ENCODE peak calls at places on chromosome 18, in eight cellular contexts. One of them, this sample, is unnamed.

GRCh38 chr18:72637319-72638113 is 93.4 kb upstream of the CBLN2 start:
- DNase-seq in right lobe of liver: no peak
- DNase-seq in lower lobe of right lung: no peak
- DNase-seq in WTC11: no peak
- DNase-seq in CD8-positive, alpha-beta T cell: no peak
- DNase-seq in RWPE1: no peak
- DNase-seq in GM20000: no peak
- DNase-seq in GM06990: no peak
- DNase-seq in this sample: no peak

GRCh38 chr18:8685141-8685913 is 20.0 kb upstream of the MTCL1 start:
- DNase-seq in right lobe of liver: no peak
- DNase-seq in CD8-positive, alpha-beta T cell: no peak
- DNase-seq in GM06990: no peak
- DNase-seq in lower lobe of right lung: no peak
- DNase-seq in RWPE1: peak; percentile 92
- DNase-seq in WTC11: no peak
- DNase-seq in GM20000: no peak
- DNase-seq in this sample: no peak

GRCh38 chr18:68480196-68480595 is 234.7 kb downstream of the TMX3 start:
- DNase-seq in RWPE1: no peak
- DNase-seq in right lobe of liver: no peak
- DNase-seq in CD8-positive, alpha-beta T cell: no peak
- DNase-seq in lower lobe of right lung: no peak
- DNase-seq in GM06990: no peak
- DNase-seq in GM20000: no peak
- DNase-seq in WTC11: no peak
- DNase-seq in this sample: no peak

GRCh38 chr18:46152436-46152807 is 48.2 kb downstream of the HAUS1 start:
- DNase-seq in right lobe of liver: no peak
- DNase-seq in RWPE1: peak; percentile 20
- DNase-seq in GM20000: no peak
- DNase-seq in GM06990: no peak
- DNase-seq in WTC11: no peak
- DNase-seq in lower lobe of right lung: peak; percentile 53
- DNase-seq in CD8-positive, alpha-beta T cell: no peak
- DNase-seq in this sample: no peak

GRCh38 chr18:5463836-5464235 is 80.0 kb downstream of the EPB41L3 start:
- DNase-seq in lower lobe of right lung: no peak
- DNase-seq in CD8-positive, alpha-beta T cell: no peak
- DNase-seq in right lobe of liver: no peak
- DNase-seq in RWPE1: no peak
- DNase-seq in WTC11: no peak
- DNase-seq in GM06990: no peak
- DNase-seq in GM20000: no peak
- DNase-seq in this sample: no peak

GRCh38 chr18:78561757-78562445 is 417.7 kb upstream of the SALL3 start:
- DNase-seq in WTC11: no peak
- DNase-seq in GM20000: no peak
- DNase-seq in RWPE1: no peak
- DNase-seq in CD8-positive, alpha-beta T cell: no peak
- DNase-seq in right lobe of liver: no peak
- DNase-seq in GM06990: no peak
- DNase-seq in lower lobe of right lung: no peak
- DNase-seq in this sample: no peak

GRCh38 chr18:13136689-13137040 is 81.9 kb upstream of the LDLRAD4 start:
- DNase-seq in WTC11: peak; percentile 54
- DNase-seq in RWPE1: no peak
- DNase-seq in GM06990: no peak
- DNase-seq in right lobe of liver: no peak
- DNase-seq in lower lobe of right lung: no peak
- DNase-seq in CD8-positive, alpha-beta T cell: no peak
- DNase-seq in GM20000: no peak
- DNase-seq in this sample: peak; percentile 68

GRCh38 chr18:56645415-56646016 is 5.6 kb upstream of the WDR7 start:
- DNase-seq in right lobe of liver: no peak
- DNase-seq in WTC11: no peak
- DNase-seq in GM06990: no peak
- DNase-seq in CD8-positive, alpha-beta T cell: no peak
- DNase-seq in RWPE1: no peak
- DNase-seq in lower lobe of right lung: no peak
- DNase-seq in GM20000: peak; percentile 12
- DNase-seq in this sample: no peak

GRCh38 chr18:78607221-78607620 is 372.4 kb upstream of the SALL3 start:
- DNase-seq in RWPE1: no peak
- DNase-seq in GM06990: no peak
- DNase-seq in lower lobe of right lung: no peak
- DNase-seq in GM20000: no peak
- DNase-seq in right lobe of liver: no peak
- DNase-seq in WTC11: no peak
- DNase-seq in CD8-positive, alpha-beta T cell: no peak
- DNase-seq in this sample: no peak

GRCh38 chr18:6734746-6735430 is 5.4 kb downstream of the ARHGAP28 start:
- DNase-seq in GM06990: no peak
- DNase-seq in RWPE1: no peak
- DNase-seq in right lobe of liver: no peak
- DNase-seq in GM20000: no peak
- DNase-seq in WTC11: no peak
- DNase-seq in CD8-positive, alpha-beta T cell: no peak
- DNase-seq in lower lobe of right lung: no peak
- DNase-seq in this sample: no peak

GRCh38 chr18:13216092-13216582 is 2.4 kb upstream of the LDLRAD4 start:
- DNase-seq in GM06990: no peak
- DNase-seq in CD8-positive, alpha-beta T cell: peak; percentile 30
- DNase-seq in RWPE1: peak; percentile 31
- DNase-seq in WTC11: peak; percentile 51
- DNase-seq in GM20000: peak; percentile 62
- DNase-seq in lower lobe of right lung: peak; percentile 72
- DNase-seq in right lobe of liver: peak; percentile 94
- DNase-seq in this sample: peak; percentile 64

GRCh38 chr18:78742346-78742745 is 237.3 kb upstream of the SALL3 start:
- DNase-seq in lower lobe of right lung: no peak
- DNase-seq in GM06990: no peak
- DNase-seq in GM20000: no peak
- DNase-seq in right lobe of liver: peak; percentile 48
- DNase-seq in CD8-positive, alpha-beta T cell: no peak
- DNase-seq in RWPE1: no peak
- DNase-seq in WTC11: no peak
- DNase-seq in this sample: no peak

GRCh38 chr18:59270689-59271257 is 2.5 kb downstream of the RAX start:
- DNase-seq in right lobe of liver: no peak
- DNase-seq in WTC11: no peak
- DNase-seq in RWPE1: no peak
- DNase-seq in lower lobe of right lung: no peak
- DNase-seq in GM20000: peak; percentile 27
- DNase-seq in CD8-positive, alpha-beta T cell: no peak
- DNase-seq in GM06990: no peak
- DNase-seq in this sample: peak; percentile 39

GRCh38 chr18:29741481-29741880 is 1301.1 kb downstream of the DSC3 start:
- DNase-seq in lower lobe of right lung: no peak
- DNase-seq in GM06990: no peak
- DNase-seq in RWPE1: no peak
- DNase-seq in WTC11: no peak
- DNase-seq in GM20000: no peak
- DNase-seq in CD8-positive, alpha-beta T cell: no peak
- DNase-seq in right lobe of liver: no peak
- DNase-seq in this sample: no peak

GRCh38 chr18:34870916-34871315 is 160.8 kb downstream of the DTNA start:
- DNase-seq in lower lobe of right lung: no peak
- DNase-seq in WTC11: no peak
- DNase-seq in right lobe of liver: no peak
- DNase-seq in GM20000: no peak
- DNase-seq in CD8-positive, alpha-beta T cell: no peak
- DNase-seq in RWPE1: no peak
- DNase-seq in GM06990: no peak
- DNase-seq in this sample: no peak

GRCh38 chr18:34864836-34865497 is 154.9 kb downstream of the DTNA start:
- DNase-seq in GM06990: no peak
- DNase-seq in CD8-positive, alpha-beta T cell: no peak
- DNase-seq in RWPE1: no peak
- DNase-seq in right lobe of liver: no peak
- DNase-seq in GM20000: no peak
- DNase-seq in WTC11: no peak
- DNase-seq in lower lobe of right lung: no peak
- DNase-seq in this sample: no peak

GRCh38 chr18:34866739-34867138 is 156.6 kb downstream of the DTNA start:
- DNase-seq in GM06990: no peak
- DNase-seq in lower lobe of right lung: no peak
- DNase-seq in right lobe of liver: no peak
- DNase-seq in CD8-positive, alpha-beta T cell: no peak
- DNase-seq in GM20000: no peak
- DNase-seq in WTC11: no peak
- DNase-seq in RWPE1: no peak
- DNase-seq in this sample: no peak

GRCh38 chr18:34866310-34866709 is 156.2 kb downstream of the DTNA start:
- DNase-seq in CD8-positive, alpha-beta T cell: no peak
- DNase-seq in right lobe of liver: no peak
- DNase-seq in lower lobe of right lung: no peak
- DNase-seq in RWPE1: no peak
- DNase-seq in GM06990: no peak
- DNase-seq in WTC11: no peak
- DNase-seq in GM20000: no peak
- DNase-seq in this sample: no peak

DNA sequence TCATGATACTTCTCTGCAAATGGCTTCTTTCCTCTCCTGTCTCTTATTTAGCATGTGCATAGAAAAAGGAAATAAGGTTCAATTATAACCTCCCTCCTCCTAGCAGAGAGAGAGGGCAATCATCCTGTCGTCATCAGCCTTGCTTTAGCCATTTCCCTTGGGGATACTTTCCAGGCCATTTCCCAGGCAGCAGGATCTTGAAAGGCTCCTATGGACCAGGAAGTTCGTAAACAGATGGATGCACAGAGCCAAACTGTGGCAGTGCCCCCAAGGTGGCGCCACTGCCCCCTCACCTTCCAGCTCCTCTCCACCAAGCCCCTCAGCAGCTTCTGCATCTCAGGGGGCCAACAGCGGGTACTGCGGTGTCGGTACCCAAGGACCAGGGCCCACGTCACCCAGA is 157.4 kb downstream of the DTNA start:
- DNase-seq in RWPE1: no peak
- DNase-seq in CD8-positive, alpha-beta T cell: no peak
- DNase-seq in right lobe of liver: no peak
- DNase-seq in GM20000: no peak
- DNase-seq in WTC11: peak; percentile 61
- DNase-seq in GM06990: peak; percentile 9
- DNase-seq in lower lobe of right lung: no peak
- DNase-seq in this sample: no peak
- TF ChIP-seq CTCF in RWPE1: no peak
- TF ChIP-seq CTCF in CD8-positive, alpha-beta T cell: no peak
- TF ChIP-seq CTCF in right lobe of liver: no peak
- TF ChIP-seq CTCF in GM20000: peak; percentile 1
- TF ChIP-seq CTCF in WTC11: peak; percentile 21
- TF ChIP-seq CTCF in GM06990: peak; percentile 10
- TF ChIP-seq CTCF in lower lobe of right lung: no peak
- TF ChIP-seq CTCF in this sample: no peak

GRCh38 chr18:70491734-70492348 is 203.0 kb downstream of the SOCS6 start:
- DNase-seq in CD8-positive, alpha-beta T cell: peak; percentile 34
- DNase-seq in RWPE1: peak; percentile 15
- DNase-seq in GM06990: no peak
- DNase-seq in right lobe of liver: no peak
- DNase-seq in GM20000: peak; percentile 65
- DNase-seq in lower lobe of right lung: no peak
- DNase-seq in WTC11: peak; percentile 71
- DNase-seq in this sample: peak; percentile 61

GRCh38 chr18:70494524-70494923 is 205.7 kb downstream of the SOCS6 start:
- DNase-seq in WTC11: no peak
- DNase-seq in GM20000: no peak
- DNase-seq in lower lobe of right lung: no peak
- DNase-seq in GM06990: no peak
- DNase-seq in RWPE1: no peak
- DNase-seq in CD8-positive, alpha-beta T cell: no peak
- DNase-seq in right lobe of liver: no peak
- DNase-seq in this sample: no peak

GRCh38 chr18:70489556-70489955 is 200.7 kb downstream of the SOCS6 start:
- DNase-seq in GM20000: no peak
- DNase-seq in lower lobe of right lung: no peak
- DNase-seq in WTC11: no peak
- DNase-seq in GM06990: no peak
- DNase-seq in CD8-positive, alpha-beta T cell: no peak
- DNase-seq in right lobe of liver: no peak
- DNase-seq in RWPE1: no peak
- DNase-seq in this sample: no peak

GRCh38 chr18:70493461-70493860 is 204.6 kb downstream of the SOCS6 start:
- DNase-seq in lower lobe of right lung: no peak
- DNase-seq in GM20000: no peak
- DNase-seq in CD8-positive, alpha-beta T cell: no peak
- DNase-seq in RWPE1: no peak
- DNase-seq in WTC11: no peak
- DNase-seq in right lobe of liver: no peak
- DNase-seq in GM06990: no peak
- DNase-seq in this sample: no peak

GRCh38 chr18:70490008-70490933 is 201.4 kb downstream of the SOCS6 start:
- DNase-seq in GM20000: peak; percentile 40
- DNase-seq in CD8-positive, alpha-beta T cell: peak; percentile 3
- DNase-seq in GM06990: no peak
- DNase-seq in right lobe of liver: no peak
- DNase-seq in RWPE1: peak; percentile 27
- DNase-seq in lower lobe of right lung: no peak
- DNase-seq in WTC11: peak; percentile 18
- DNase-seq in this sample: peak; percentile 21
- TF ChIP-seq CTCF in GM20000: peak; percentile 61
- TF ChIP-seq CTCF in CD8-positive, alpha-beta T cell: peak; percentile 90
- TF ChIP-seq CTCF in GM06990: peak; percentile 65
- TF ChIP-seq CTCF in right lobe of liver: peak; percentile 56
- TF ChIP-seq CTCF in RWPE1: peak; percentile 87
- TF ChIP-seq CTCF in lower lobe of right lung: peak; percentile 67
- TF ChIP-seq CTCF in WTC11: peak; percentile 30
- TF ChIP-seq CTCF in this sample: peak; percentile 65

GRCh38 chr18:10038268-10038667 is 124.5 kb downstream of the VAPA start:
- DNase-seq in GM20000: no peak
- DNase-seq in lower lobe of right lung: no peak
- DNase-seq in right lobe of liver: no peak
- DNase-seq in RWPE1: no peak
- DNase-seq in WTC11: no peak
- DNase-seq in CD8-positive, alpha-beta T cell: no peak
- DNase-seq in GM06990: no peak
- DNase-seq in this sample: no peak
- TF ChIP-seq CTCF in GM20000: no peak
- TF ChIP-seq CTCF in lower lobe of right lung: no peak
- TF ChIP-seq CTCF in right lobe of liver: no peak
- TF ChIP-seq CTCF in RWPE1: no peak
- TF ChIP-seq CTCF in WTC11: no peak
- TF ChIP-seq CTCF in CD8-positive, alpha-beta T cell: no peak
- TF ChIP-seq CTCF in GM06990: peak; percentile 31
- TF ChIP-seq CTCF in this sample: no peak

DNA sequence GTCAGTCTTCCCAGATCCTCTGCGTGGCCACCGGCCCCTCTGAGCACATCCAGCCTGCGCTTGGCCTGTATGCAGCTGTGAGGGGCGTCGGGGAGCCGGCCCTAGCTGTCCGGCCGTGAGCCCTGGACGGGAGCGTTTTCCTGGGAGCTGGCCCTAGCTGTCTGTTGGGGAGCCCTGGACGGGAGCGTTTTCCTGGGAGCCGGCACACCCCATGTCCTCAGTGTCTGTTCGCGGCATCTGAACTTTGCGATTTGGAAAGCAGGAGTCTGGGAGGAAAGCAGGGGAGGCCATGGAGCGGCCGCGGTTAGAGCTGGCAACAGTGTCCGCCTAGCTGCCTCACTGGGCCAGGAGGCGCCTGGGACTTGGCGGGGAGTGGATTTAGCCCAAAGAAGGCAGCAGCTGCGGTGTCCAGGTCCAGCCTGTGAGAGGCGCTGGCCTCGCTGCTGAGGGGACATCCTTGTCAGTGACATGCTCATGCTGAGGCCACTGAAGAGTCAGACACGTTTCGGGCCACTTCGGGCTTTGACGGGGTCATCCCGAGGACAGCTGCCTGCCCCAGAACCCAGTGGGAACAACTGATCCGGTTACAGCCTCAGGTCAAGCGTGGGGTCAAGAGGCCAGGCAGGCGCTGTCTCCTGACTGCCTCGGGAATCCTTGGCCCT is 75.8 kb downstream of the KCNG2 start:
- DNase-seq in CD8-positive, alpha-beta T cell: no peak
- DNase-seq in GM20000: no peak
- DNase-seq in RWPE1: no peak
- DNase-seq in WTC11: no peak
- DNase-seq in right lobe of liver: peak; percentile 49
- DNase-seq in GM06990: no peak
- DNase-seq in lower lobe of right lung: no peak
- DNase-seq in this sample: no peak
- TF ChIP-seq CTCF in CD8-positive, alpha-beta T cell: no peak
- TF ChIP-seq CTCF in GM20000: no peak
- TF ChIP-seq CTCF in RWPE1: no peak
- TF ChIP-seq CTCF in WTC11: no peak
- TF ChIP-seq CTCF in right lobe of liver: no peak
- TF ChIP-seq CTCF in GM06990: no peak
- TF ChIP-seq CTCF in lower lobe of right lung: no peak
- TF ChIP-seq CTCF in this sample: no peak

This sample was measured in GM13977.